ENCODE peak calls at places on chromosomes 16 and 17, in five cellular contexts. E is hypothalamus, B is EH, J is Caco-2, O is Kasumi-1. W is an unnamed sample.

GRCh38 chr17:7883781-7884386 is 4.7 kb upstream of the CHD3 start:
- DNase-seq in B (peak), J (no peak), O (no peak), E (no peak), W (no peak)

GRCh38 chr16:47230296-47230695 is 86.6 kb upstream of the NETO2 start:
- DNase-seq in E (no peak), B (no peak), O (no peak), J (no peak), W (no peak)

GRCh38 chr16:67024384-67024896 is 4.5 kb upstream of the CBFB start:
- DNase-seq in E (no peak), J (no peak), O (no peak), B (no peak), W (no peak)

GRCh38 chr17:10613775-10614513 is 43.2 kb downstream of the MYH3 start:
- DNase-seq in O (no peak), J (no peak), E (no peak), B (peak), W (no peak)

GRCh38 chr17:44826123-44826790 is 3.8 kb downstream of the GJC1 start:
- DNase-seq in J (no peak), B (peak), E (no peak), O (no peak), W (no peak)

GRCh38 chr16:29757950-29758466 is 12.2 kb upstream of the C16orf54 start:
- DNase-seq in O (no peak), B (peak), E (no peak), J (peak), W (no peak)

GRCh38 chr17:39744836-39745215 is 7.1 kb downstream of the GRB7 start:
- DNase-seq in B (no peak), O (no peak), E (no peak), J (no peak), W (no peak)

GRCh38 chr17:71237903-71238538 is 882.8 kb upstream of the SOX9 start:
- DNase-seq in B (peak), E (no peak), O (no peak), J (peak), W (no peak)

GRCh38 chr17:62085511-62086408 is 20.7 kb upstream of the MED13 start:
- DNase-seq in J (peak), E (no peak), O (no peak), B (peak), W (no peak)

GRCh38 chr16:154223-155030 is 2.0 kb downstream of the HBZ start:
- DNase-seq in J (peak), E (no peak), O (no peak), B (peak), W (no peak)

GRCh38 chr17:64133546-64134215 is 3.7 kb upstream of the ERN1 start:
- DNase-seq in B (peak), E (peak), O (peak), J (peak), W (no peak)